ENCODE peak calls at places on chromosome 19, in seven cellular contexts. One of them, this sample, is unnamed.

GRCh38 chr19:14400913-14401312 is 18.2 kb downstream of the DDX39A start:
- DNase-seq in AG10803: no peak
- DNase-seq in AG04450: no peak
- DNase-seq in coronary artery: no peak
- DNase-seq in left lung: no peak
- DNase-seq in gastrocnemius medialis: no peak
- DNase-seq in suprapubic skin: no peak
- DNase-seq in this sample: no peak

GRCh38 chr19:39846678-39847486 is 703 bp upstream of the FBL start:
- DNase-seq in AG10803: peak; percentile 28
- DNase-seq in AG04450: no peak
- DNase-seq in coronary artery: no peak
- DNase-seq in left lung: no peak
- DNase-seq in gastrocnemius medialis: no peak
- DNase-seq in suprapubic skin: no peak
- DNase-seq in this sample: peak; percentile 15

GRCh38 chr19:30557212-30557611 is 185.0 kb downstream of the ZNF536 start:
- DNase-seq in AG10803: no peak
- DNase-seq in AG04450: no peak
- DNase-seq in coronary artery: no peak
- DNase-seq in left lung: no peak
- DNase-seq in gastrocnemius medialis: no peak
- DNase-seq in suprapubic skin: no peak
- DNase-seq in this sample: no peak

GRCh38 chr19:2049741-2050348 is 1.2 kb downstream of the MKNK2 start:
- DNase-seq in AG10803: peak; percentile 66
- DNase-seq in AG04450: no peak
- DNase-seq in coronary artery: peak; percentile 92
- DNase-seq in left lung: peak; percentile 92
- DNase-seq in gastrocnemius medialis: peak; percentile 95
- DNase-seq in suprapubic skin: peak; percentile 90
- DNase-seq in this sample: peak; percentile 71

GRCh38 chr19:18029617-18030338 is 21.8 kb downstream of the ARRDC2 start:
- DNase-seq in AG10803: peak; percentile 56
- DNase-seq in AG04450: no peak
- DNase-seq in coronary artery: no peak
- DNase-seq in left lung: no peak
- DNase-seq in gastrocnemius medialis: peak; percentile 99
- DNase-seq in suprapubic skin: no peak
- DNase-seq in this sample: no peak

GRCh38 chr19:51654783-51655182 is 8.2 kb upstream of the SIGLEC14 start:
- DNase-seq in AG10803: no peak
- DNase-seq in AG04450: no peak
- DNase-seq in coronary artery: no peak
- DNase-seq in left lung: no peak
- DNase-seq in gastrocnemius medialis: no peak
- DNase-seq in suprapubic skin: no peak
- DNase-seq in this sample: no peak

GRCh38 chr19:18865973-18866799 is 29.8 kb downstream of the CERS1 start:
- DNase-seq in AG10803: peak; percentile 40
- DNase-seq in AG04450: no peak
- DNase-seq in coronary artery: no peak
- DNase-seq in left lung: no peak
- DNase-seq in gastrocnemius medialis: peak; percentile 56
- DNase-seq in suprapubic skin: no peak
- DNase-seq in this sample: peak; percentile 50

GRCh38 chr19:6996810-6997209 is 24.4 kb downstream of the MBD3L2B start:
- DNase-seq in AG10803: no peak
- DNase-seq in AG04450: no peak
- DNase-seq in coronary artery: no peak
- DNase-seq in left lung: no peak
- DNase-seq in gastrocnemius medialis: no peak
- DNase-seq in suprapubic skin: no peak
- DNase-seq in this sample: no peak

GRCh38 chr19:3042545-3043267 is 13.6 kb upstream of the TLE2 start:
- DNase-seq in AG10803: no peak
- DNase-seq in AG04450: no peak
- DNase-seq in coronary artery: no peak
- DNase-seq in left lung: no peak
- DNase-seq in gastrocnemius medialis: no peak
- DNase-seq in suprapubic skin: no peak
- DNase-seq in this sample: no peak

GRCh38 chr19:51660975-51661600 is 14.5 kb upstream of the SIGLEC14 start:
- DNase-seq in AG10803: peak; percentile 73
- DNase-seq in AG04450: peak; percentile 33
- DNase-seq in coronary artery: no peak
- DNase-seq in left lung: peak; percentile 78
- DNase-seq in gastrocnemius medialis: no peak
- DNase-seq in suprapubic skin: no peak
- DNase-seq in this sample: peak; percentile 84

GRCh38 chr19:40305403-40305802 is 20.3 kb upstream of the AKT2 start:
- DNase-seq in AG10803: peak; percentile 89
- DNase-seq in AG04450: peak; percentile 83
- DNase-seq in coronary artery: no peak
- DNase-seq in left lung: peak; percentile 79
- DNase-seq in gastrocnemius medialis: peak; percentile 64
- DNase-seq in suprapubic skin: no peak
- DNase-seq in this sample: peak; percentile 92

GRCh38 chr19:52532480-52532879 is 5.0 kb downstream of the ZNF808 start:
- DNase-seq in AG10803: no peak
- DNase-seq in AG04450: no peak
- DNase-seq in coronary artery: no peak
- DNase-seq in left lung: no peak
- DNase-seq in gastrocnemius medialis: no peak
- DNase-seq in suprapubic skin: no peak
- DNase-seq in this sample: no peak

GRCh38 chr19:31378404-31378803 is 29.2 kb upstream of the TSHZ3 start:
- DNase-seq in AG10803: peak; percentile 95
- DNase-seq in AG04450: peak; percentile 84
- DNase-seq in coronary artery: no peak
- DNase-seq in left lung: no peak
- DNase-seq in gastrocnemius medialis: no peak
- DNase-seq in suprapubic skin: no peak
- DNase-seq in this sample: peak; percentile 98

GRCh38 chr19:54364775-54365257 is at the start of gene LAIR1:
- DNase-seq in AG10803: no peak
- DNase-seq in AG04450: no peak
- DNase-seq in coronary artery: no peak
- DNase-seq in left lung: peak; percentile 63
- DNase-seq in gastrocnemius medialis: peak; percentile 31
- DNase-seq in suprapubic skin: no peak
- DNase-seq in this sample: no peak

GRCh38 chr19:30670011-30670329 is 297.8 kb downstream of the ZNF536 start:
- DNase-seq in AG10803: no peak
- DNase-seq in AG04450: no peak
- DNase-seq in coronary artery: peak; percentile 41
- DNase-seq in left lung: no peak
- DNase-seq in gastrocnemius medialis: no peak
- DNase-seq in suprapubic skin: no peak
- DNase-seq in this sample: no peak

GRCh38 chr19:8028951-8029491 is 23.5 kb upstream of the CCL25 start:
- DNase-seq in AG10803: no peak
- DNase-seq in AG04450: no peak
- DNase-seq in coronary artery: no peak
- DNase-seq in left lung: no peak
- DNase-seq in gastrocnemius medialis: no peak
- DNase-seq in suprapubic skin: no peak
- DNase-seq in this sample: peak; percentile 19

DNA sequence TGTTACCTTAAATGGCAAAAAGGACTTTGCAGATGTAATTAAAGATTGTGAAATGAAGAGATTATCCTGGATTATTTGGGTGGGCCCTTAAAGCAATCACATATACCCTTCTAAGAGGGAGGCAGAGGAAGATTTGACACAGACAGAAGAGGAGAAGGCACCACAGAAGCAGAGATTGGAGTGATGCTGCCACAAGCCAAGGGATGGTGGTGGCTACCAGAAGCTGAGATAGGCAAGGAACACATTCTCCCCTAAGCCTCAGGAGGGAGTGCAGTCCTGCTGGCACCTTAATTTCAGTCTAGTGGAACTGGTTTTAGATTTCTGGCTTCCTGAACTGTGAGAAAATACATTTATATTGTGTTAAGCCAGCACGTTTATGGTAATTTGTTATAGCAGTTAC is 24.2 kb downstream of the DEDD2 start:
- DNase-seq in AG10803: no peak
- DNase-seq in AG04450: no peak
- DNase-seq in coronary artery: no peak
- DNase-seq in left lung: no peak
- DNase-seq in gastrocnemius medialis: no peak
- DNase-seq in suprapubic skin: no peak
- DNase-seq in this sample: no peak
- H3K4me3 ChIP-seq in AG10803: no peak overlapping the region
- H3K4me3 ChIP-seq in AG04450: no peak overlapping the region
- H3K4me3 ChIP-seq in coronary artery: no peak overlapping the region
- H3K4me3 ChIP-seq in left lung: no peak overlapping the region
- H3K4me3 ChIP-seq in gastrocnemius medialis: no peak overlapping the region
- H3K4me3 ChIP-seq in suprapubic skin: no peak overlapping the region
- H3K4me3 ChIP-seq in this sample: no peak overlapping the region

GRCh38 chr19:10701955-10702307 is 692 bp downstream of the QTRT1 start:
- DNase-seq in AG10803: no peak
- DNase-seq in AG04450: no peak
- DNase-seq in coronary artery: no peak
- DNase-seq in left lung: no peak
- DNase-seq in gastrocnemius medialis: no peak
- DNase-seq in suprapubic skin: no peak
- DNase-seq in this sample: no peak
- TF ChIP-seq CTCF in AG10803: peak; percentile 1
- TF ChIP-seq CTCF in AG04450: no peak
- TF ChIP-seq CTCF in coronary artery: no peak
- TF ChIP-seq CTCF in left lung: no peak
- TF ChIP-seq CTCF in gastrocnemius medialis: no peak
- TF ChIP-seq CTCF in suprapubic skin: no peak
- TF ChIP-seq CTCF in this sample: no peak

DNA sequence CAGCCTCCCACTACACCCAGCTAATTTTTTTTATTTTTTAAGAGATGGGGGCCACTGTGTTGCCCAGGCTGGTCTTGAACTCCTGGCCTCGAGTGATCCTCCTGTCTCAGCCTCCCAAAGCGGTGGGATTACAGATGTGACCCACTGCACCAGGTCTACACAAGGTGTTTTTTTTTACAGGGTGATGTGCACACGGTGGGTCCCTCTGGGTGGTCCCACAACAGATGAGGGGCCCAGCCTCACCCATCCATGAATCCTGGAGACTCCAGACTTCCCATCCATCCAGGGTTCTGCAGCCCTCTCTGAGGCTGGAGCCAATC is 602 bp upstream of the KLF2 start:
- DNase-seq in AG10803: no peak
- DNase-seq in AG04450: no peak
- DNase-seq in coronary artery: no peak
- DNase-seq in left lung: no peak
- DNase-seq in gastrocnemius medialis: no peak
- DNase-seq in suprapubic skin: no peak
- DNase-seq in this sample: no peak
- H3K4me3 ChIP-seq in AG10803: peak overlapping the region; percentile 62
- H3K4me3 ChIP-seq in AG04450: peak overlapping the region; percentile 57
- H3K4me3 ChIP-seq in coronary artery: peak overlapping the region; percentile 87
- H3K4me3 ChIP-seq in left lung: peak overlapping the region; percentile 77
- H3K4me3 ChIP-seq in gastrocnemius medialis: peak overlapping the region; percentile 54
- H3K4me3 ChIP-seq in suprapubic skin: peak overlapping the region; percentile 74
- H3K4me3 ChIP-seq in this sample: peak overlapping the region; percentile 49

DNA sequence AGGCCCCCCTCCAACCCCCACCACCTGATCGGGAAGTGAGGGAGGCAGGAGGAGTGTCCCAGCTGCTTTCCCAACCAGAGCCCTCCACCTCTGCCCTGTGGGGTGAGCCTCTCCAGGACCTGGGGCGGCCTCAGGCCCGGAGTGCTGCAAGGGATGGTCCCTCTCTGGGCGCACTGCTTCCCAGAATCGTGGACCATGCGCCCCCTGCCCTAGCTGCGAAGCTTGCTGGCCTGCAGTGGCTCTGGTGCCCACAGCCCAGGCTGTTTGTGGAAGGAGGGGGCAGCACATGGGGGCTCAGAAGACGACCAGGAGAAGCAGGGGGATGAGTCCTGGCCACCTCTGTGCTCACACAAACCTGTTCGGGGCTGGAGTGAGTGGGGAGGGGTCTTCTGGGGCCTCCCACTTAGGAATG is 33.6 kb downstream of the CEBPG start:
- DNase-seq in AG10803: no peak
- DNase-seq in AG04450: no peak
- DNase-seq in coronary artery: no peak
- DNase-seq in left lung: no peak
- DNase-seq in gastrocnemius medialis: no peak
- DNase-seq in suprapubic skin: no peak
- DNase-seq in this sample: no peak
- TF ChIP-seq CTCF in AG10803: no peak
- TF ChIP-seq CTCF in AG04450: no peak
- TF ChIP-seq CTCF in coronary artery: peak; percentile 20
- TF ChIP-seq CTCF in left lung: peak; percentile 65
- TF ChIP-seq CTCF in gastrocnemius medialis: peak; percentile 8
- TF ChIP-seq CTCF in suprapubic skin: no peak
- TF ChIP-seq CTCF in this sample: no peak

DNA sequence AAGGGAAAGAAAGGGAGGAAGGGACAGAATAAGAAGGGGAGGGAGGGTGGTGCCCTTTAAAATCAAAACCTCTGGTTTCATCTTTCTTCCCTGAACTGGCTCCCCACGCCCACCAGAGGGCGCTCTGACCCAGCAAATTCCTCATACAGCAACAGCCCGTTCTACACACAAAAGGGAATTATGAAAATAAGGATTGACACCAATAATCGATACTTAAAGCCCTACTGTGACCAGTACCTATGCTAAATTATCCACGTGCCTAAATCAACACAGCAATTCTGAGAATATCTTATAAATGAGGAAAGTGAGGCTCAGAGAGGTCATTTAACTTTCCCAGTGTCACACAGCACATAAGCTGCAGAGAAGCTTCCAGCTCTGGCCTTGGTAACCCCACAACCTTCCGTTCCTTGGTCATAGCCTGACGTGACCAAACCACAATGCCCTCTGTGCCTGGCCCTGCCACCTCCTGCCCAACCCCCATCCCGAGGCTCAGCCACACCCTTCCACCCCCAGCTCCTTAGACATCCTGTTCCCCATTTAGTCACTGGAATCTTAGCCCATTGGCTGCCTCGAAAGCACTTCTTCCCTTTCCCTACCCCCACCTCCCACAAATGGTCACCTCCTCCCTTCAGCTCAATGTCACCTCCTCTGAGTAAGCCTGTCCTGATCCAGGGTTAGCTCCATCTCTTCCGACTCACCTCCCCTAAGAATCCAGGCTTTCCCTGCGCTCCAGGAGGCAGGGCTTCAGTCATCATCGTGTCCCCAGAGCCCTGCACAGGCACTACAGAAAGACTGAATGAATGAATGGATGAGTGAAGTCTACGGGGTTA is 34.2 kb upstream of the PNMA8B start:
- DNase-seq in AG10803: peak; percentile 52
- DNase-seq in AG04450: no peak
- DNase-seq in coronary artery: peak; percentile 72
- DNase-seq in left lung: peak; percentile 87
- DNase-seq in gastrocnemius medialis: peak; percentile 47
- DNase-seq in suprapubic skin: no peak
- DNase-seq in this sample: peak; percentile 75
- H3K4me3 ChIP-seq in AG10803: no peak overlapping the region
- H3K4me3 ChIP-seq in AG04450: no peak overlapping the region
- H3K4me3 ChIP-seq in coronary artery: peak overlapping the region; percentile 30
- H3K4me3 ChIP-seq in left lung: no peak overlapping the region
- H3K4me3 ChIP-seq in gastrocnemius medialis: no peak overlapping the region
- H3K4me3 ChIP-seq in suprapubic skin: no peak overlapping the region
- H3K4me3 ChIP-seq in this sample: no peak overlapping the region